ENCODE peak calls at places on chromosomes 13 and 19, in four cellular contexts. P is HepG2, M is Panc1, Y is K562. A is an unnamed sample.

GRCh38 chr13:25330541-25330940 is 29.1 kb downstream of the NUP58 start:
- DNase-seq in P (no peak), M (no peak), Y (no peak), A (no peak)

GRCh38 chr19:18770663-18771327 is 20.3 kb downstream of the COMP start:
- DNase-seq in P (no peak), M (no peak), Y (no peak), A (no peak)

GRCh38 chr13:23946900-23947299 is 49.6 kb upstream of the C1QTNF9B start:
- DNase-seq in P (no peak), M (no peak), Y (no peak), A (no peak)

GRCh38 chr13:72255908-72256307 is 388.9 kb upstream of the DACH1 start:
- DNase-seq in P (peak; percentile 9), M (no peak), Y (no peak), A (peak; percentile 13)

GRCh38 chr13:111383591-111384440 is 63.4 kb downstream of the TEX29 start:
- DNase-seq in P (no peak), M (no peak), Y (no peak), A (no peak)

GRCh38 chr13:92602560-92602959 is 624.0 kb upstream of the GPC6 start:
- DNase-seq in P (no peak), M (no peak), Y (no peak), A (no peak)

GRCh38 chr13:51618626-51619025 is 34.4 kb downstream of the WDFY2 start:
- DNase-seq in P (no peak), M (no peak), Y (no peak), A (no peak)

GRCh38 chr13:38684714-38685113 is 2.2 kb upstream of the FREM2 start:
- DNase-seq in P (no peak), M (no peak), Y (no peak), A (no peak)

GRCh38 chr19:18311495-18311894 is 11.4 kb downstream of the LSM4 start:
- DNase-seq in P (no peak), M (no peak), Y (peak; percentile 20), A (no peak)

GRCh38 chr13:106110241-106110855 is 425.1 kb downstream of the EFNB2 start:
- DNase-seq in P (no peak), M (no peak), Y (no peak), A (no peak)

GRCh38 chr13:77565635-77566034 is 30.1 kb downstream of the SCEL start:
- DNase-seq in P (peak; percentile 3), M (peak; percentile 5), Y (no peak), A (peak; percentile 12)

GRCh38 chr19:40461669-40462221 is 3.8 kb downstream of the BLVRB start:
- DNase-seq in P (peak; percentile 59), M (no peak), Y (no peak), A (no peak)

GRCh38 chr13:109436841-109437240 is 349.5 kb downstream of the IRS2 start:
- DNase-seq in P (no peak), M (no peak), Y (no peak), A (no peak)

GRCh38 chr19:11465605-11466004 is 15.2 kb downstream of the ELAVL3 start:
- DNase-seq in P (no peak), M (no peak), Y (no peak), A (no peak)

GRCh38 chr19:11460207-11460606 is 20.6 kb downstream of the ELAVL3 start:
- DNase-seq in P (no peak), M (no peak), Y (peak; percentile 63), A (no peak)

GRCh38 chr19:11461453-11461852 is 19.4 kb downstream of the ELAVL3 start:
- DNase-seq in P (no peak), M (no peak), Y (no peak), A (no peak)

GRCh38 chr19:11464333-11465265 is 16.2 kb downstream of the ELAVL3 start:
- DNase-seq in P (no peak), M (no peak), Y (no peak), A (no peak)

GRCh38 chr19:11463391-11463790 is 17.5 kb downstream of the ELAVL3 start:
- DNase-seq in P (no peak), M (no peak), Y (no peak), A (no peak)
- TF ChIP-seq SIN3A in P (no peak), M (no peak), Y (no peak), A (no peak)

DNA sequence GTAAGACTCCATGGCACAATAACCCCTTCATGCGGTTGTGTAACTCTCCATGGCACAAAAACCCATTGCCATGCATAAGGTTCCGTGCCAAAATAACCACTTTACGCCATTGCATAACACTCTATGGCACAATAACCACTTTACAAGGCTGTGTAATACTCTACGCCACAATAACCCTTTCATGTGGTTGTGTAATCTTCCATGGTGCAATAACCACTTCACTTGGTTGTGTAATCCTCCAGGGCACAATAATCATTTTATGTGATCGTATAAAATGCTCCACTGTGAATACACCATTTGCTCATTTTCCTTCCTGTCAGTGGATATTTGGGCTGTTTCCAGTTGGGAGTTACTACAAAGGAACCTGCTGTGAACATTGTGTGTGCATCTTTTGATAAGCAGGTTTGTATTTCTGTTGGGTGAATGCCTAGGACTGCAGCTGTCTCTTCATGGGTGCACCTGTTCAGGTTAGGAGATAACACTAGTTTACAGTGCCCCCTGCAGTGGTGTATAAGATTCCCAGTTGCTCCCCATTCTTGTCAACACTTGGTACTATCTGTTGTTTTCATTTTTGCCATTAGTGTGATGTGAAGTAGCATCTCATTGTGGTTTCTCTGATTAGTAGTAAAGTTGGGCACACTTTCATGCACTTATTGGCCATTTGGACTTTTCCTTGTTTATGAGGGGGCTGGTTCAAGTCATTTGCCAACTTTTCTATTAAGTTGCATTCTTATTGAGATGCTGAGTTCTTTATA is 21.1 kb upstream of the ZSCAN18 start:
- DNase-seq in P (no peak), M (no peak), Y (no peak), A (no peak)
- TF ChIP-seq SIN3A in P (no peak), M (no peak), Y (no peak), A (no peak)

GRCh38 chr13:97058896-97059295 is 64.6 kb upstream of the OXGR1 start:
- DNase-seq in P (no peak), M (no peak), Y (no peak), A (no peak)
- TF ChIP-seq SIN3A in P (no peak), M (no peak), Y (no peak), A (no peak)

DNA sequence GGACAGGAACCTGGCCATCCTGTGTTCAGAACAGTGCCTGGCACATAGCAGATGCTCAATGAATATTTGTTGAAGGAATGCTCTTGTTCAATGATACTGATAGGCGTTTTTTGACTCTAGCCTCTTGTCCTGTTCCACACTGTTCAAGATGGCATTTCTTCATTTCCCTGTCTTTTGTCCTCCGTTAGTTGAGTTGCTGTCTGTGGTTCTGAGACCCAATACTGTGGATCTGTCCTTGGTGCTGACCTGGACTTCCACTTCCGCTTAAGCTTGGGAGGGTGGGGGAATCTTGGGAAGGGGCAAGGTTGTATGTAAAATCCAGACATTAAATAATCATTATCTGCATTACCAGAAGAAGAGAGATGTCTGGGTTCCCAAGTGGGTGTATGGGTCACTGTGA is 8.3 kb upstream of the KCNN4 start:
- DNase-seq in P (no peak), M (no peak), Y (peak; percentile 37), A (no peak)
- TF ChIP-seq SIN3A in P (no peak), M (no peak), Y (peak; percentile 44), A (no peak)

DNA sequence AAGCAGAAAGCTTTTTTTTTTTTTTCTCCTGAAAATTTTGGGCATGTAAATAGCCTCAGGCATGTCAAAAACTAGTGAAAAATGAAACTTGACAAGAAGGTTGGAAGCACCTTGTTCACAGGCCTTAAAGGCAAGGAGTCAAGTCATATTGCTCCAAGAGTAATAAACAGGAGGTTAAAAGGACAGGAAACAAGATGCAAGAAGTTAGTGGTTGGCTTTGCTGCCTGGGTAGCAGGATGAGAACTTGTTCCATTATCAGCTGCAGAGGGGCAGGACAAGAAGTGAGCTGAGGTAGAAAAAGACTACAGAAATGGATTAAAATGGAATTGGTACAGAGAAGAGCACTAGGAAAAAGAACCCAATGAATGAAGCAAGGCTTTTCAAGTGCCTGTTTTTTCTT is 242.6 kb downstream of the DCT start:
- DNase-seq in P (no peak), M (no peak), Y (no peak), A (no peak)
- TF ChIP-seq SIN3A in P (no peak), M (no peak), Y (no peak), A (no peak)

GRCh38 chr19:29881386-29881785 is 60.7 kb upstream of the URI1 start:
- DNase-seq in P (no peak), M (no peak), Y (no peak), A (no peak)

GRCh38 chr19:29880498-29881081 is 61.4 kb upstream of the URI1 start:
- DNase-seq in P (no peak), M (no peak), Y (no peak), A (no peak)

GRCh38 chr19:29876414-29876813 is 64.6 kb downstream of the CCNE1 start:
- DNase-seq in P (no peak), M (no peak), Y (no peak), A (no peak)

GRCh38 chr19:29879655-29879974 is 62.4 kb upstream of the URI1 start:
- DNase-seq in P (no peak), M (no peak), Y (no peak), A (no peak)

DNA sequence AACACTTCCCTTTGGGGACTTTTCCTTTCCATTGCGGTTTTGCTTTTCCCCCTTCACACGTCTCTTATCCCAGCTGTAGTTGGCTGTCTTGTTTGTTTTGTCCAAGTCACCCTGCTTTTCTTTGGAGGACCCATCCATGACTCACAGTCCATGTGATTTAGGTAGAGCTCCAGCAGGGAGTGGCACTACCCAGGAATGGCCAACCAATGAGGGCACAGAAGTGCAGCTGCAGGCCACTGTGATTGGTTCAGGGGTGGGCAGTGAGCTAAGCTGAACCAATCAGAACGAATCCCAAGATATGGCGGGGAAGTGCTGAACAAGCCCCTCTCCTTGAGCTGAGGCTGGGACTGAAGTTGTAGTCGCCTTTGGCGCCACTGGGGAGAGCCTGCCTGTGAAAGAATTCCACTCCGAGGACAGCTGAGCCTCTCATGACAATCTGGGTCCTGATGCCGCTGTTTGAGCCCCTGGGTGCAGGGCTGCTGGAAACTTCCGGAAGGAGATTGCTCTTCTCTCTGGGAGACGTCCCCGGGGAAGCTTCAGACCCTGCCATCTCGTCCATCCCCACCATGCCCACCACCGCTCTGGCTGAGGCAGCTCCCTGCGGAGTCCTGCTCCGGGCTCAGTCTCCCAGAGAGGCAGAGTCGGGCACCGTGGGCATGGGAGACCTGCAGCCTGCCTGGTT is 62.9 kb upstream of the URI1 start:
- DNase-seq in P (peak; percentile 50), M (peak; percentile 39), Y (peak; percentile 80), A (peak; percentile 48)
- TF ChIP-seq SIN3A in P (no peak), M (no peak), Y (no peak), A (no peak)

DNA sequence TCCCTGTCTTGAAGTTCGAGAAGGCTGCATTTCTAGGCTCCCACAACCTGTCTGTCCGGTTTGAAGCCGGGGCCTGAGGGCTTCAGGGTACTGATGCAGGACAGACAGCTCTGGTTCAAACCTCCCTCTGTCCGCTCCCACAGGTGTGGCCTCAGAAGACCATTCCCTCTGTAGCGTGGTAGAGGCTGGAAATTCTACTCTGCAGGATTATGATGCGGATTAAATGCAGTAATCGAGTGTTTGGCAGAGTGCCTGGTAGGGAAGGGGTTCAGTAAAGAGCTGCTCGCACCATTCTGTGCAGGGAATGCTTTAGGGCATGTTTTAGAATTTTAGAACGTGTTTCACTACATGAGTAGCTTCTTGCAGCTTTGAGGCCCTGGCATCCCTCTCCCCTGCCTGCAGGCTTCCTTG is 30.5 kb downstream of the PPP1R37 start:
- DNase-seq in P (no peak), M (no peak), Y (no peak), A (no peak)
- TF ChIP-seq SIN3A in P (no peak), M (no peak), Y (no peak), A (no peak)

A was measured in HCT116.